ENCODE peak calls at places on chromosome X, in eight cellular contexts. B, S, M, Z, P, T, V and A are unnamed samples.

GRCh38 chrX:150119323-150119722 is 181.0 kb upstream of the EOLA2 start:
- DNase-seq in B (no peak), S (no peak), M (no peak), Z (no peak), P (no peak), T (no peak), V (no peak), A (no peak)

GRCh38 chrX:87517571-87518141 is at the start of gene KLHL4:
- DNase-seq in B (no peak), S (peak), M (no peak), Z (peak), P (no peak), T (peak), V (no peak), A (no peak)

GRCh38 chrX:153153516-153153915 is 25.6 kb upstream of the MAGEA1 start:
- DNase-seq in B (no peak), S (no peak), M (no peak), Z (no peak), P (no peak), T (no peak), V (no peak), A (no peak)

GRCh38 chrX:57586360-57586759 is 5.5 kb upstream of the ZXDB start:
- DNase-seq in B (no peak), S (no peak), M (no peak), Z (no peak), P (no peak), T (no peak), V (no peak), A (no peak)

GRCh38 chrX:17592117-17592516 is 145.2 kb upstream of the SCML1 start:
- DNase-seq in B (no peak), S (no peak), M (no peak), Z (no peak), P (no peak), T (peak), V (no peak), A (no peak)

GRCh38 chrX:51332188-51332942 is at the start of gene NUDT10:
- DNase-seq in B (peak), S (no peak), M (peak), Z (peak), P (peak), T (no peak), V (no peak), A (peak)

GRCh38 chrX:49995021-49995731 is 72.8 kb downstream of the CLCN5 start:
- DNase-seq in B (peak), S (no peak), M (no peak), Z (peak), P (no peak), T (peak), V (peak), A (peak)

GRCh38 chrX:110210417-110211139 is 107.3 kb downstream of the AMMECR1 start:
- DNase-seq in B (peak), S (peak), M (no peak), Z (peak), P (no peak), T (peak), V (peak), A (peak)

GRCh38 chrX:68084765-68085164 is 348.5 kb downstream of the OPHN1 start:
- DNase-seq in B (peak), S (no peak), M (no peak), Z (peak), P (no peak), T (peak), V (no peak), A (peak)

GRCh38 chrX:56794404-56794803 is 65.4 kb downstream of the NBDY start:
- DNase-seq in B (no peak), S (no peak), M (no peak), Z (no peak), P (no peak), T (no peak), V (no peak), A (no peak)

GRCh38 chrX:27336466-27337091 is 126.6 kb downstream of the PPP4R3C start:
- DNase-seq in B (peak), S (peak), M (peak), Z (peak), P (no peak), T (peak), V (no peak), A (no peak)

GRCh38 chrX:1883772-1884171 is 268.9 kb downstream of the ASMT start:
- DNase-seq in B (no peak), S (no peak), M (no peak), Z (peak), P (no peak), T (no peak), V (no peak), A (no peak)

GRCh38 chrX:68935362-68935761 is 106.5 kb downstream of the EFNB1 start:
- DNase-seq in B (no peak), S (no peak), M (no peak), Z (no peak), P (no peak), T (no peak), V (no peak), A (no peak)

GRCh38 chrX:124242160-124242559 is 90.3 kb upstream of the TEX13D start:
- DNase-seq in B (peak), S (no peak), M (no peak), Z (no peak), P (no peak), T (no peak), V (no peak), A (no peak)

GRCh38 chrX:153592966-153593688 is 5.8 kb downstream of the CCNQ start:
- DNase-seq in B (no peak), S (peak), M (no peak), Z (no peak), P (no peak), T (no peak), V (no peak), A (no peak)

GRCh38 chrX:152896450-152896849 is 1.4 kb upstream of the ZNF185 start:
- DNase-seq in B (peak), S (no peak), M (no peak), Z (peak), P (no peak), T (peak), V (no peak), A (peak)

GRCh38 chrX:12701625-12702024 is 89.6 kb upstream of the PRPS2 start:
- DNase-seq in B (peak), S (peak), M (peak), Z (peak), P (no peak), T (peak), V (no peak), A (peak)